ENCODE peak calls at places on chromosomes 16 and 17, in six cellular contexts. One of them, this sample, is unnamed.

GRCh38 chr17:33328129-33328528 is 35.0 kb upstream of the ASIC2 start:
- DNase-seq in hepatic stellate cell: no peak
- DNase-seq in 8988T: no peak
- DNase-seq in A549: no peak
- DNase-seq in SW480: peak; percentile 9
- DNase-seq in stimulated activated CD8-positive, alpha-beta memory T cell treated with anti-CD3 and anti-CD28 coated beads, Interleukin-15, amount 100 ng/mL, for 24 hours: no peak
- DNase-seq in this sample: no peak

GRCh38 chr16:3637371-3637923 is 17.0 kb upstream of the DNASE1 start:
- DNase-seq in hepatic stellate cell: no peak
- DNase-seq in 8988T: no peak
- DNase-seq in A549: no peak
- DNase-seq in SW480: no peak
- DNase-seq in stimulated activated CD8-positive, alpha-beta memory T cell treated with anti-CD3 and anti-CD28 coated beads, Interleukin-15, amount 100 ng/mL, for 24 hours: no peak
- DNase-seq in this sample: peak; percentile 75

GRCh38 chr16:67537636-67538591 is 9.3 kb downstream of the RIPOR1 start:
- DNase-seq in stimulated activated CD8-positive, alpha-beta memory T cell treated with anti-CD3 and anti-CD28 coated beads, Interleukin-15, amount 100 ng/mL, for 24 hours: no peak
- DNase-seq in A549: no peak
- DNase-seq in 8988T: peak; percentile 79
- DNase-seq in hepatic stellate cell: peak; percentile 58
- DNase-seq in SW480: no peak
- DNase-seq in this sample: no peak

GRCh38 chr16:70395345-70395901 is 43.5 kb downstream of the ST3GAL2 start:
- DNase-seq in A549: peak; percentile 65
- DNase-seq in 8988T: peak; percentile 85
- DNase-seq in stimulated activated CD8-positive, alpha-beta memory T cell treated with anti-CD3 and anti-CD28 coated beads, Interleukin-15, amount 100 ng/mL, for 24 hours: peak; percentile 38
- DNase-seq in SW480: peak; percentile 46
- DNase-seq in hepatic stellate cell: peak; percentile 60
- DNase-seq in this sample: no peak

GRCh38 chr16:86517652-86518258 is 7.4 kb downstream of the FOXF1 start:
- DNase-seq in stimulated activated CD8-positive, alpha-beta memory T cell treated with anti-CD3 and anti-CD28 coated beads, Interleukin-15, amount 100 ng/mL, for 24 hours: no peak
- DNase-seq in hepatic stellate cell: peak; percentile 85
- DNase-seq in A549: peak; percentile 73
- DNase-seq in SW480: peak; percentile 53
- DNase-seq in 8988T: peak; percentile 96
- DNase-seq in this sample: no peak

GRCh38 chr17:45092932-45093430 is 31.9 kb downstream of the NMT1 start:
- DNase-seq in stimulated activated CD8-positive, alpha-beta memory T cell treated with anti-CD3 and anti-CD28 coated beads, Interleukin-15, amount 100 ng/mL, for 24 hours: no peak
- DNase-seq in hepatic stellate cell: peak; percentile 99
- DNase-seq in SW480: peak; percentile 67
- DNase-seq in A549: peak; percentile 99
- DNase-seq in 8988T: peak; percentile 81
- DNase-seq in this sample: no peak

GRCh38 chr16:52676951-52677350 is 130.0 kb upstream of the TOX3 start:
- DNase-seq in SW480: no peak
- DNase-seq in A549: no peak
- DNase-seq in stimulated activated CD8-positive, alpha-beta memory T cell treated with anti-CD3 and anti-CD28 coated beads, Interleukin-15, amount 100 ng/mL, for 24 hours: no peak
- DNase-seq in hepatic stellate cell: no peak
- DNase-seq in 8988T: no peak
- DNase-seq in this sample: no peak

GRCh38 chr16:65375651-65376050 is 253.8 kb upstream of the CDH11 start:
- DNase-seq in stimulated activated CD8-positive, alpha-beta memory T cell treated with anti-CD3 and anti-CD28 coated beads, Interleukin-15, amount 100 ng/mL, for 24 hours: no peak
- DNase-seq in A549: no peak
- DNase-seq in 8988T: no peak
- DNase-seq in hepatic stellate cell: no peak
- DNase-seq in SW480: no peak
- DNase-seq in this sample: no peak

GRCh38 chr17:79033741-79034501 is 10.0 kb downstream of the C1QTNF1 start:
- DNase-seq in SW480: no peak
- DNase-seq in 8988T: no peak
- DNase-seq in A549: no peak
- DNase-seq in stimulated activated CD8-positive, alpha-beta memory T cell treated with anti-CD3 and anti-CD28 coated beads, Interleukin-15, amount 100 ng/mL, for 24 hours: no peak
- DNase-seq in hepatic stellate cell: no peak
- DNase-seq in this sample: no peak

GRCh38 chr16:88378836-88379693 is 3.7 kb upstream of the ZNF469 start:
- DNase-seq in A549: no peak
- DNase-seq in hepatic stellate cell: no peak
- DNase-seq in 8988T: no peak
- DNase-seq in SW480: no peak
- DNase-seq in stimulated activated CD8-positive, alpha-beta memory T cell treated with anti-CD3 and anti-CD28 coated beads, Interleukin-15, amount 100 ng/mL, for 24 hours: no peak
- DNase-seq in this sample: no peak

GRCh38 chr17:40560592-40561293 is 4.5 kb downstream of the CCR7 start:
- DNase-seq in hepatic stellate cell: peak; percentile 29
- DNase-seq in A549: no peak
- DNase-seq in 8988T: no peak
- DNase-seq in SW480: peak; percentile 75
- DNase-seq in stimulated activated CD8-positive, alpha-beta memory T cell treated with anti-CD3 and anti-CD28 coated beads, Interleukin-15, amount 100 ng/mL, for 24 hours: no peak
- DNase-seq in this sample: no peak

GRCh38 chr16:57268804-57269800 is 15.4 kb downstream of the PLLP start:
- DNase-seq in 8988T: no peak
- DNase-seq in stimulated activated CD8-positive, alpha-beta memory T cell treated with anti-CD3 and anti-CD28 coated beads, Interleukin-15, amount 100 ng/mL, for 24 hours: no peak
- DNase-seq in SW480: no peak
- DNase-seq in A549: no peak
- DNase-seq in hepatic stellate cell: no peak
- DNase-seq in this sample: no peak

GRCh38 chr17:37737971-37738370 is 6.9 kb downstream of the HNF1B start:
- DNase-seq in stimulated activated CD8-positive, alpha-beta memory T cell treated with anti-CD3 and anti-CD28 coated beads, Interleukin-15, amount 100 ng/mL, for 24 hours: no peak
- DNase-seq in A549: no peak
- DNase-seq in 8988T: no peak
- DNase-seq in hepatic stellate cell: no peak
- DNase-seq in SW480: no peak
- DNase-seq in this sample: no peak

GRCh38 chr17:81245665-81246342 is 6.7 kb downstream of the NDUFAF8 start:
- DNase-seq in 8988T: no peak
- DNase-seq in stimulated activated CD8-positive, alpha-beta memory T cell treated with anti-CD3 and anti-CD28 coated beads, Interleukin-15, amount 100 ng/mL, for 24 hours: no peak
- DNase-seq in hepatic stellate cell: no peak
- DNase-seq in A549: no peak
- DNase-seq in SW480: no peak
- DNase-seq in this sample: no peak

GRCh38 chr17:42119301-42119700 is 1.9 kb downstream of the KAT2A start:
- DNase-seq in hepatic stellate cell: no peak
- DNase-seq in SW480: no peak
- DNase-seq in 8988T: no peak
- DNase-seq in A549: no peak
- DNase-seq in stimulated activated CD8-positive, alpha-beta memory T cell treated with anti-CD3 and anti-CD28 coated beads, Interleukin-15, amount 100 ng/mL, for 24 hours: no peak
- DNase-seq in this sample: no peak

GRCh38 chr17:58338907-58339774 is 10.5 kb upstream of the TSPOAP1 start:
- DNase-seq in A549: no peak
- DNase-seq in SW480: peak; percentile 71
- DNase-seq in stimulated activated CD8-positive, alpha-beta memory T cell treated with anti-CD3 and anti-CD28 coated beads, Interleukin-15, amount 100 ng/mL, for 24 hours: no peak
- DNase-seq in 8988T: peak; percentile 19
- DNase-seq in hepatic stellate cell: peak; percentile 68
- DNase-seq in this sample: peak; percentile 74

GRCh38 chr16:13178318-13178717 is 276.9 kb downstream of the SHISA9 start:
- DNase-seq in 8988T: no peak
- DNase-seq in A549: no peak
- DNase-seq in SW480: no peak
- DNase-seq in hepatic stellate cell: no peak
- DNase-seq in stimulated activated CD8-positive, alpha-beta memory T cell treated with anti-CD3 and anti-CD28 coated beads, Interleukin-15, amount 100 ng/mL, for 24 hours: no peak
- DNase-seq in this sample: no peak

GRCh38 chr17:17018612-17019429 is 23.4 kb upstream of the MPRIP start:
- DNase-seq in stimulated activated CD8-positive, alpha-beta memory T cell treated with anti-CD3 and anti-CD28 coated beads, Interleukin-15, amount 100 ng/mL, for 24 hours: no peak
- DNase-seq in A549: no peak
- DNase-seq in 8988T: no peak
- DNase-seq in SW480: no peak
- DNase-seq in hepatic stellate cell: no peak
- DNase-seq in this sample: no peak

GRCh38 chr17:42774066-42774750 is 959 bp downstream of the VPS25 start:
- DNase-seq in 8988T: no peak
- DNase-seq in stimulated activated CD8-positive, alpha-beta memory T cell treated with anti-CD3 and anti-CD28 coated beads, Interleukin-15, amount 100 ng/mL, for 24 hours: no peak
- DNase-seq in SW480: no peak
- DNase-seq in A549: no peak
- DNase-seq in hepatic stellate cell: peak; percentile 61
- DNase-seq in this sample: no peak

GRCh38 chr17:80308672-80309517 is 48.2 kb downstream of the RNF213 start:
- DNase-seq in hepatic stellate cell: no peak
- DNase-seq in stimulated activated CD8-positive, alpha-beta memory T cell treated with anti-CD3 and anti-CD28 coated beads, Interleukin-15, amount 100 ng/mL, for 24 hours: no peak
- DNase-seq in SW480: no peak
- DNase-seq in 8988T: no peak
- DNase-seq in A549: no peak
- DNase-seq in this sample: no peak

GRCh38 chr16:54584121-54584520 is 297.5 kb upstream of the IRX3 start:
- DNase-seq in 8988T: no peak
- DNase-seq in A549: no peak
- DNase-seq in hepatic stellate cell: no peak
- DNase-seq in stimulated activated CD8-positive, alpha-beta memory T cell treated with anti-CD3 and anti-CD28 coated beads, Interleukin-15, amount 100 ng/mL, for 24 hours: no peak
- DNase-seq in SW480: no peak
- DNase-seq in this sample: no peak

GRCh38 chr16:54456291-54456690 is 169.7 kb upstream of the IRX3 start:
- DNase-seq in SW480: no peak
- DNase-seq in A549: no peak
- DNase-seq in stimulated activated CD8-positive, alpha-beta memory T cell treated with anti-CD3 and anti-CD28 coated beads, Interleukin-15, amount 100 ng/mL, for 24 hours: no peak
- DNase-seq in 8988T: no peak
- DNase-seq in hepatic stellate cell: no peak
- DNase-seq in this sample: no peak

GRCh38 chr16:22317625-22318024 is 20.4 kb downstream of the POLR3E start:
- DNase-seq in 8988T: no peak
- DNase-seq in SW480: no peak
- DNase-seq in A549: no peak
- DNase-seq in hepatic stellate cell: no peak
- DNase-seq in stimulated activated CD8-positive, alpha-beta memory T cell treated with anti-CD3 and anti-CD28 coated beads, Interleukin-15, amount 100 ng/mL, for 24 hours: no peak
- DNase-seq in this sample: no peak

GRCh38 chr17:59154721-59155438 is at the start of gene SKA2:
- DNase-seq in 8988T: no peak
- DNase-seq in SW480: peak; percentile 100
- DNase-seq in hepatic stellate cell: peak; percentile 94
- DNase-seq in A549: peak; percentile 95
- DNase-seq in stimulated activated CD8-positive, alpha-beta memory T cell treated with anti-CD3 and anti-CD28 coated beads, Interleukin-15, amount 100 ng/mL, for 24 hours: peak; percentile 76
- DNase-seq in this sample: peak; percentile 97

GRCh38 chr17:82052638-82053059 is 951 bp downstream of the GPS1 start:
- DNase-seq in 8988T: no peak
- DNase-seq in hepatic stellate cell: peak; percentile 37
- DNase-seq in A549: no peak
- DNase-seq in SW480: no peak
- DNase-seq in stimulated activated CD8-positive, alpha-beta memory T cell treated with anti-CD3 and anti-CD28 coated beads, Interleukin-15, amount 100 ng/mL, for 24 hours: no peak
- DNase-seq in this sample: no peak

GRCh38 chr16:56111100-56111499 is 80.2 kb upstream of the GNAO1 start:
- DNase-seq in 8988T: no peak
- DNase-seq in SW480: no peak
- DNase-seq in hepatic stellate cell: no peak
- DNase-seq in A549: no peak
- DNase-seq in stimulated activated CD8-positive, alpha-beta memory T cell treated with anti-CD3 and anti-CD28 coated beads, Interleukin-15, amount 100 ng/mL, for 24 hours: no peak
- DNase-seq in this sample: no peak

GRCh38 chr17:79073016-79073705 is 1.5 kb upstream of the ENGASE start:
- DNase-seq in 8988T: no peak
- DNase-seq in SW480: no peak
- DNase-seq in hepatic stellate cell: no peak
- DNase-seq in A549: no peak
- DNase-seq in stimulated activated CD8-positive, alpha-beta memory T cell treated with anti-CD3 and anti-CD28 coated beads, Interleukin-15, amount 100 ng/mL, for 24 hours: no peak
- DNase-seq in this sample: no peak

GRCh38 chr17:31902693-31903092 is 1.2 kb upstream of the UTP6 start:
- DNase-seq in 8988T: no peak
- DNase-seq in SW480: no peak
- DNase-seq in hepatic stellate cell: no peak
- DNase-seq in stimulated activated CD8-positive, alpha-beta memory T cell treated with anti-CD3 and anti-CD28 coated beads, Interleukin-15, amount 100 ng/mL, for 24 hours: no peak
- DNase-seq in A549: no peak
- DNase-seq in this sample: no peak

GRCh38 chr17:12667299-12667958 is 1.7 kb downstream of the MYOCD start:
- DNase-seq in A549: peak; percentile 70
- DNase-seq in stimulated activated CD8-positive, alpha-beta memory T cell treated with anti-CD3 and anti-CD28 coated beads, Interleukin-15, amount 100 ng/mL, for 24 hours: no peak
- DNase-seq in 8988T: peak; percentile 34
- DNase-seq in SW480: peak; percentile 54
- DNase-seq in hepatic stellate cell: peak; percentile 70
- DNase-seq in this sample: no peak

This sample was measured in KG1.